ENCODE peak calls at places on chromosomes 7 and 10, in ten cellular contexts. One of them, this sample, is unnamed.

GRCh38 chr7:94061316-94061715 is 57.2 kb upstream of the BET1 start:
- DNase-seq in iris pigment epithelial cell: no peak
- DNase-seq in Ammon's horn: no peak
- DNase-seq in left lung: no peak
- DNase-seq in anterior cingulate cortex: no peak
- DNase-seq in ELF-1: no peak
- DNase-seq in EL: no peak
- DNase-seq in epithelial cell of proximal tubule: no peak
- DNase-seq in CD8-positive, alpha-beta memory T cell: no peak
- DNase-seq in CD4-positive, alpha-beta memory T cell: no peak
- DNase-seq in this sample: no peak

GRCh38 chr10:125551247-125551646 is 131.7 kb downstream of the TEX36 start:
- DNase-seq in iris pigment epithelial cell: no peak
- DNase-seq in Ammon's horn: no peak
- DNase-seq in left lung: no peak
- DNase-seq in anterior cingulate cortex: no peak
- DNase-seq in ELF-1: no peak
- DNase-seq in EL: no peak
- DNase-seq in epithelial cell of proximal tubule: no peak
- DNase-seq in CD8-positive, alpha-beta memory T cell: no peak
- DNase-seq in CD4-positive, alpha-beta memory T cell: no peak
- DNase-seq in this sample: no peak

GRCh38 chr7:63205136-63205535 is 793.5 kb upstream of the ZNF722 start:
- DNase-seq in iris pigment epithelial cell: no peak
- DNase-seq in Ammon's horn: no peak
- DNase-seq in left lung: no peak
- DNase-seq in anterior cingulate cortex: no peak
- DNase-seq in ELF-1: no peak
- DNase-seq in EL: no peak
- DNase-seq in epithelial cell of proximal tubule: no peak
- DNase-seq in CD8-positive, alpha-beta memory T cell: no peak
- DNase-seq in CD4-positive, alpha-beta memory T cell: no peak
- DNase-seq in this sample: no peak

GRCh38 chr10:101162677-101163076 is 31.6 kb downstream of the TLX1 start:
- DNase-seq in iris pigment epithelial cell: no peak
- DNase-seq in Ammon's horn: no peak
- DNase-seq in left lung: no peak
- DNase-seq in anterior cingulate cortex: no peak
- DNase-seq in ELF-1: no peak
- DNase-seq in EL: no peak
- DNase-seq in epithelial cell of proximal tubule: no peak
- DNase-seq in CD8-positive, alpha-beta memory T cell: no peak
- DNase-seq in CD4-positive, alpha-beta memory T cell: no peak
- DNase-seq in this sample: no peak

GRCh38 chr10:35216303-35216905 is 89.8 kb downstream of the CREM start:
- DNase-seq in iris pigment epithelial cell: peak
- DNase-seq in Ammon's horn: peak
- DNase-seq in left lung: peak
- DNase-seq in anterior cingulate cortex: no peak
- DNase-seq in ELF-1: no peak
- DNase-seq in EL: no peak
- DNase-seq in epithelial cell of proximal tubule: no peak
- DNase-seq in CD8-positive, alpha-beta memory T cell: no peak
- DNase-seq in CD4-positive, alpha-beta memory T cell: no peak
- DNase-seq in this sample: no peak

GRCh38 chr7:52009195-52009594 is 692.6 kb upstream of the COBL start:
- DNase-seq in iris pigment epithelial cell: no peak
- DNase-seq in Ammon's horn: peak
- DNase-seq in left lung: no peak
- DNase-seq in anterior cingulate cortex: no peak
- DNase-seq in ELF-1: no peak
- DNase-seq in EL: no peak
- DNase-seq in epithelial cell of proximal tubule: no peak
- DNase-seq in CD8-positive, alpha-beta memory T cell: no peak
- DNase-seq in CD4-positive, alpha-beta memory T cell: no peak
- DNase-seq in this sample: no peak

GRCh38 chr7:17118412-17118811 is 180.0 kb upstream of the AHR start:
- DNase-seq in iris pigment epithelial cell: no peak
- DNase-seq in Ammon's horn: no peak
- DNase-seq in left lung: no peak
- DNase-seq in anterior cingulate cortex: no peak
- DNase-seq in ELF-1: no peak
- DNase-seq in EL: no peak
- DNase-seq in epithelial cell of proximal tubule: no peak
- DNase-seq in CD8-positive, alpha-beta memory T cell: peak
- DNase-seq in CD4-positive, alpha-beta memory T cell: peak
- DNase-seq in this sample: no peak

GRCh38 chr10:89279449-89279869 is 22.4 kb upstream of the IFIT2 start:
- DNase-seq in iris pigment epithelial cell: peak
- DNase-seq in Ammon's horn: no peak
- DNase-seq in left lung: no peak
- DNase-seq in anterior cingulate cortex: no peak
- DNase-seq in ELF-1: no peak
- DNase-seq in EL: peak
- DNase-seq in epithelial cell of proximal tubule: no peak
- DNase-seq in CD8-positive, alpha-beta memory T cell: no peak
- DNase-seq in CD4-positive, alpha-beta memory T cell: no peak
- DNase-seq in this sample: no peak

GRCh38 chr7:66257481-66257880 is 52.3 kb downstream of the TPST1 start:
- DNase-seq in iris pigment epithelial cell: no peak
- DNase-seq in Ammon's horn: no peak
- DNase-seq in left lung: no peak
- DNase-seq in anterior cingulate cortex: no peak
- DNase-seq in ELF-1: no peak
- DNase-seq in EL: no peak
- DNase-seq in epithelial cell of proximal tubule: no peak
- DNase-seq in CD8-positive, alpha-beta memory T cell: no peak
- DNase-seq in CD4-positive, alpha-beta memory T cell: no peak
- DNase-seq in this sample: no peak

GRCh38 chr10:114963908-114964307 is 25.9 kb downstream of the TRUB1 start:
- DNase-seq in iris pigment epithelial cell: no peak
- DNase-seq in Ammon's horn: no peak
- DNase-seq in left lung: no peak
- DNase-seq in anterior cingulate cortex: no peak
- DNase-seq in ELF-1: no peak
- DNase-seq in EL: no peak
- DNase-seq in epithelial cell of proximal tubule: no peak
- DNase-seq in CD8-positive, alpha-beta memory T cell: no peak
- DNase-seq in CD4-positive, alpha-beta memory T cell: no peak
- DNase-seq in this sample: no peak

GRCh38 chr7:150723467-150723866 is 7.1 kb downstream of the GIMAP1 start:
- DNase-seq in iris pigment epithelial cell: no peak
- DNase-seq in Ammon's horn: no peak
- DNase-seq in left lung: no peak
- DNase-seq in anterior cingulate cortex: no peak
- DNase-seq in ELF-1: no peak
- DNase-seq in EL: no peak
- DNase-seq in epithelial cell of proximal tubule: no peak
- DNase-seq in CD8-positive, alpha-beta memory T cell: no peak
- DNase-seq in CD4-positive, alpha-beta memory T cell: no peak
- DNase-seq in this sample: no peak

GRCh38 chr10:74924251-74924954 is 98.0 kb downstream of the KAT6B start:
- DNase-seq in iris pigment epithelial cell: peak
- DNase-seq in Ammon's horn: peak
- DNase-seq in left lung: no peak
- DNase-seq in anterior cingulate cortex: no peak
- DNase-seq in ELF-1: no peak
- DNase-seq in EL: peak
- DNase-seq in epithelial cell of proximal tubule: peak
- DNase-seq in CD8-positive, alpha-beta memory T cell: no peak
- DNase-seq in CD4-positive, alpha-beta memory T cell: no peak
- DNase-seq in this sample: no peak

GRCh38 chr10:45379891-45380540 is 6.0 kb downstream of the ALOX5 start:
- DNase-seq in iris pigment epithelial cell: no peak
- DNase-seq in Ammon's horn: peak
- DNase-seq in left lung: peak
- DNase-seq in anterior cingulate cortex: no peak
- DNase-seq in ELF-1: no peak
- DNase-seq in EL: no peak
- DNase-seq in epithelial cell of proximal tubule: no peak
- DNase-seq in CD8-positive, alpha-beta memory T cell: no peak
- DNase-seq in CD4-positive, alpha-beta memory T cell: no peak
- DNase-seq in this sample: no peak